ENCODE peak calls at places on chromosomes 2 and 18, in eight cellular contexts. A is CD8-positive, alpha-beta T cell; C is lower lobe of right lung; R is fibroblast of mammary gland; T is iPS-NIHi11; E is foreskin keratinocyte; L is mesothelial cell of epicardium; U is substantia nigra. Z is an unnamed sample.

GRCh38 chr2:197108758-197109157 is 182.3 kb upstream of the PGAP1 start:
- DNase-seq in A (no peak), C (no peak), R (peak), T (no peak), E (no peak), L (no peak), U (peak), Z (no peak)

GRCh38 chr2:239225921-239226561 is 174.8 kb downstream of the HDAC4 start:
- DNase-seq in A (no peak), C (no peak), R (peak), T (no peak), E (no peak), L (no peak), U (no peak), Z (no peak)

GRCh38 chr18:23357992-23358594 is 95.0 kb upstream of the RIOK3 start:
- DNase-seq in A (no peak), C (peak), R (no peak), T (no peak), E (no peak), L (no peak), U (peak), Z (no peak)

GRCh38 chr2:122469147-122469546 is 713.7 kb downstream of the TSN start:
- DNase-seq in A (no peak), C (no peak), R (peak), T (no peak), E (no peak), L (no peak), U (no peak), Z (no peak)

GRCh38 chr2:229344151-229344551 is 73.1 kb upstream of the PID1 start:
- DNase-seq in A (no peak), C (no peak), R (peak), T (no peak), E (peak), L (no peak), U (no peak), Z (no peak)

GRCh38 chr2:45276914-45277313 is 267.7 kb upstream of the SIX2 start:
- DNase-seq in A (no peak), C (no peak), R (peak), T (no peak), E (no peak), L (no peak), U (no peak), Z (no peak)

GRCh38 chr2:24731923-24732322 is 61.3 kb downstream of the PTRHD1 start:
- DNase-seq in A (no peak), C (no peak), R (no peak), T (no peak), E (no peak), L (no peak), U (no peak), Z (no peak)

GRCh38 chr2:229408356-229408755 is 137.3 kb upstream of the PID1 start:
- DNase-seq in A (no peak), C (no peak), R (peak), T (no peak), E (peak), L (no peak), U (no peak), Z (no peak)

GRCh38 chr18:52499018-52499417 is 159.0 kb downstream of the DCC start:
- DNase-seq in A (no peak), C (no peak), R (no peak), T (no peak), E (no peak), L (no peak), U (no peak), Z (no peak)

GRCh38 chr18:3995476-3996102 is 459.5 kb downstream of the DLGAP1 start:
- DNase-seq in A (peak), C (no peak), R (peak), T (peak), E (no peak), L (peak), U (no peak), Z (peak)

GRCh38 chr18:45336431-45336830 is 278.8 kb upstream of the SLC14A2 start:
- DNase-seq in A (no peak), C (no peak), R (peak), T (no peak), E (no peak), L (no peak), U (no peak), Z (no peak)

GRCh38 chr2:26352892-26353291 is 6.3 kb upstream of the ADGRF3 start:
- DNase-seq in A (no peak), C (no peak), R (peak), T (no peak), E (no peak), L (no peak), U (no peak), Z (no peak)

GRCh38 chr18:59556265-59556664 is 141.0 kb downstream of the CCBE1 start:
- DNase-seq in A (no peak), C (no peak), R (peak), T (no peak), E (peak), L (no peak), U (no peak), Z (no peak)

GRCh38 chr2:206804326-206804725 is 38.9 kb downstream of the FASTKD2 start:
- DNase-seq in A (no peak), C (no peak), R (peak), T (no peak), E (no peak), L (no peak), U (no peak), Z (no peak)

GRCh38 chr2:15691586-15692310 is 100.1 kb downstream of the DDX1 start:
- DNase-seq in A (no peak), C (no peak), R (no peak), T (no peak), E (no peak), L (no peak), U (no peak), Z (no peak)

GRCh38 chr18:67776929-67777328 is 260.4 kb upstream of the DSEL start:
- DNase-seq in A (no peak), C (no peak), R (peak), T (no peak), E (no peak), L (no peak), U (no peak), Z (no peak)

GRCh38 chr2:69221960-69222751 is 164.9 kb downstream of the GFPT1 start:
- DNase-seq in A (no peak), C (no peak), R (peak), T (no peak), E (no peak), L (no peak), U (no peak), Z (no peak)

GRCh38 chr18:47247833-47248609 is 3.4 kb downstream of the SKOR2 start:
- DNase-seq in A (no peak), C (no peak), R (no peak), T (peak), E (no peak), L (no peak), U (no peak), Z (no peak)

GRCh38 chr2:237702439-237703397 is 75.3 kb downstream of the LRRFIP1 start:
- DNase-seq in A (peak), C (peak), R (peak), T (peak), E (no peak), L (no peak), U (no peak), Z (no peak)

GRCh38 chr2:226882606-226883005 is 46.8 kb downstream of the RHBDD1 start:
- DNase-seq in A (no peak), C (no peak), R (peak), T (no peak), E (no peak), L (no peak), U (no peak), Z (no peak)

Z was measured in T-helper 1 cell.